ENCODE peak calls at places on chromosomes 6 and 20, in four cellular contexts. One of them, this sample, is unnamed.
A peak's percentile ranks its signal among the peaks of the same experiment; 100 is the strongest.

GRCh38 chr20:60403105-60403741 is 445.0 kb downstream of the CDH26 start:
- DNase-seq in coronary artery: no peak
- DNase-seq in colonic mucosa: no peak
- DNase-seq in kidney epithelial cell: no peak
- DNase-seq in this sample: peak; percentile 45

GRCh38 chr20:3374296-3374695 is 33.2 kb downstream of the DNAAF9 start:
- DNase-seq in kidney epithelial cell: no peak
- DNase-seq in colonic mucosa: no peak
- DNase-seq in coronary artery: no peak
- DNase-seq in this sample: no peak

GRCh38 chr6:65999288-65999791 is 292.3 kb upstream of the EYS start:
- DNase-seq in colonic mucosa: no peak
- DNase-seq in coronary artery: no peak
- DNase-seq in kidney epithelial cell: no peak
- DNase-seq in this sample: no peak

GRCh38 chr6:431986-432385 is 40.4 kb downstream of the IRF4 start:
- DNase-seq in colonic mucosa: no peak
- DNase-seq in coronary artery: peak; percentile 35
- DNase-seq in kidney epithelial cell: peak; percentile 25
- DNase-seq in this sample: peak; percentile 22

GRCh38 chr20:41978875-41979274 is 360.7 kb upstream of the CHD6 start:
- DNase-seq in coronary artery: no peak
- DNase-seq in kidney epithelial cell: no peak
- DNase-seq in colonic mucosa: no peak
- DNase-seq in this sample: no peak

GRCh38 chr6:5672581-5673011 is 334.1 kb downstream of the NRN1 start:
- DNase-seq in colonic mucosa: no peak
- DNase-seq in coronary artery: no peak
- DNase-seq in kidney epithelial cell: peak; percentile 47
- DNase-seq in this sample: peak; percentile 61

GRCh38 chr6:160221918-160222317 is 36.7 kb downstream of the SLC22A2 start:
- DNase-seq in coronary artery: no peak
- DNase-seq in kidney epithelial cell: no peak
- DNase-seq in colonic mucosa: no peak
- DNase-seq in this sample: no peak

GRCh38 chr6:13586936-13587542 is 12.6 kb downstream of the SIRT5 start:
- DNase-seq in coronary artery: no peak
- DNase-seq in colonic mucosa: no peak
- DNase-seq in kidney epithelial cell: no peak
- DNase-seq in this sample: no peak

GRCh38 chr6:14888575-14889000 is 357.3 kb upstream of the JARID2 start:
- DNase-seq in colonic mucosa: no peak
- DNase-seq in kidney epithelial cell: no peak
- DNase-seq in coronary artery: no peak
- DNase-seq in this sample: no peak

GRCh38 chr20:16622501-16622900 is 49.3 kb upstream of the KIF16B start:
- DNase-seq in colonic mucosa: no peak
- DNase-seq in kidney epithelial cell: no peak
- DNase-seq in coronary artery: no peak
- DNase-seq in this sample: no peak

GRCh38 chr6:33251390-33252012 is 20.2 kb downstream of the VPS52 start:
- DNase-seq in colonic mucosa: no peak
- DNase-seq in coronary artery: no peak
- DNase-seq in kidney epithelial cell: no peak
- DNase-seq in this sample: no peak

GRCh38 chr6:52454556-52454955 is 34.4 kb downstream of the EFHC1 start:
- DNase-seq in coronary artery: no peak
- DNase-seq in colonic mucosa: no peak
- DNase-seq in kidney epithelial cell: peak; percentile 76
- DNase-seq in this sample: peak; percentile 66

GRCh38 chr6:10554826-10555225 is 33.7 kb downstream of the GCNT2 start:
- DNase-seq in colonic mucosa: no peak
- DNase-seq in coronary artery: no peak
- DNase-seq in kidney epithelial cell: no peak
- DNase-seq in this sample: no peak

GRCh38 chr6:10556496-10557391 is 35.6 kb downstream of the GCNT2 start:
- DNase-seq in kidney epithelial cell: no peak
- DNase-seq in colonic mucosa: no peak
- DNase-seq in coronary artery: no peak
- DNase-seq in this sample: no peak

GRCh38 chr6:10555625-10556309 is 34.6 kb downstream of the GCNT2 start:
- DNase-seq in kidney epithelial cell: no peak
- DNase-seq in coronary artery: no peak
- DNase-seq in colonic mucosa: peak; percentile 55
- DNase-seq in this sample: peak; percentile 40

GRCh38 chr6:10553869-10554268 is 32.7 kb downstream of the GCNT2 start:
- DNase-seq in coronary artery: no peak
- DNase-seq in kidney epithelial cell: no peak
- DNase-seq in colonic mucosa: no peak
- DNase-seq in this sample: no peak

GRCh38 chr6:10552237-10552810 is 31.2 kb downstream of the GCNT2 start:
- DNase-seq in coronary artery: no peak
- DNase-seq in kidney epithelial cell: no peak
- DNase-seq in colonic mucosa: peak; percentile 51
- DNase-seq in this sample: no peak
- TF ChIP-seq CTCF in coronary artery: no peak
- TF ChIP-seq CTCF in kidney epithelial cell: no peak
- TF ChIP-seq CTCF in colonic mucosa: no peak
- TF ChIP-seq CTCF in this sample: no peak

GRCh38 chr6:31495580-31495979 is 2.4 kb upstream of the MICB start:
- DNase-seq in kidney epithelial cell: no peak
- DNase-seq in coronary artery: no peak
- DNase-seq in colonic mucosa: no peak
- DNase-seq in this sample: no peak
- H3K4me3 ChIP-seq in kidney epithelial cell: no peak overlapping the region
- H3K4me3 ChIP-seq in coronary artery: no peak overlapping the region
- H3K4me3 ChIP-seq in colonic mucosa: peak overlapping the region; percentile 53
- H3K4me3 ChIP-seq in this sample: no peak overlapping the region

GRCh38 chr6:23985015-23985414 is 141.0 kb upstream of the NRSN1 start:
- DNase-seq in colonic mucosa: no peak
- DNase-seq in kidney epithelial cell: no peak
- DNase-seq in coronary artery: no peak
- DNase-seq in this sample: no peak

GRCh38 chr6:23994013-23994412 is 132.0 kb upstream of the NRSN1 start:
- DNase-seq in coronary artery: no peak
- DNase-seq in colonic mucosa: no peak
- DNase-seq in kidney epithelial cell: no peak
- DNase-seq in this sample: no peak

DNA sequence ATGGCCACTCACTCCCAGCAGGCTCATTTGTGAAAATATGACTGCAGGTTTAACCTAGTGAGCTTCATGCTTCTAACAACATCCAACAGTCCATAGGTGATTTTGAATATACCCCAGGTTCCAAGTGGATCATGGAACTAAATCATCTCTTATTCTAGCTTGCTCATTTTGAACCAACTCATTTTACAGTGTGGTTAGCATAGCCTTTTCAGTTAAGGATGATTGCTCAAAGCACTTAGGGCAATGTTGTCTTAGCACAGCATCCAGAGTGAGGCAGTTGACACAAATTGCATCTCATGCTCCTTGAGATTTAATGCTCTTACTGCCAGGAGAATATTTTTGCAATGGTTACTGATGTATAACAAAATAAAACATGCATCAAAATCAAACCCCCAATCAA is 135.9 kb upstream of the NRSN1 start:
- DNase-seq in colonic mucosa: no peak
- DNase-seq in kidney epithelial cell: no peak
- DNase-seq in coronary artery: no peak
- DNase-seq in this sample: no peak
- TF ChIP-seq CTCF in colonic mucosa: no peak
- TF ChIP-seq CTCF in kidney epithelial cell: no peak
- TF ChIP-seq CTCF in coronary artery: no peak
- TF ChIP-seq CTCF in this sample: no peak

DNA sequence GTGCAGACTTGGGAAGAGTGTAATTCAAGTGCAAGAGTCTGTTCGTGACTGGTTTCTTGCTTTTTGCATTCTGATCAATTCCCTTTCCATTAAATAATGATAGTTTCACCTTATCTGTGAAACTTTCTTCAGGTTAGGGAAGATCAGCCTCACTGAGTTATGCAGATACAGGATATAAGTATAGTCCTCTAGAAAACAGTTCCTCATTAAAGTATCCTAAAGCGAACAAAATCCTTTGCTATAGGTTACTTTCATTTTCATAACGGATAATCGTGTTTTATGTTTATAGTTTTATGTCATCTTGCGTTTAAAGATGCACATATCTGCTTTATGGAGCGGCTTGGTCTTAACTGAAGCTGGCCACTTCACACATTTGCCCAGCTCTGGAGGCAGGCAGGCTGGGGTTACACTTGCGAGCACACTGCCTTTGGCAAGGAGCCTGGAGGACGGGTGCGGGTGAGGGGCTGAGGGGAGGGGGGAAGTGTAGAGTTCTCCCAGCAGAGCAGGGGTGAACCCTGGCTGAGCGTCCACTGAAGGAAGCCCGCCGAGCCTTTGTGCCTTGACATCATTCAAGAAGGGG is 123.5 kb upstream of the IFNGR1 start:
- DNase-seq in coronary artery: no peak
- DNase-seq in colonic mucosa: no peak
- DNase-seq in kidney epithelial cell: no peak
- DNase-seq in this sample: no peak
- H3K4me3 ChIP-seq in coronary artery: peak overlapping the region; percentile 61
- H3K4me3 ChIP-seq in colonic mucosa: peak overlapping the region; percentile 1
- H3K4me3 ChIP-seq in kidney epithelial cell: no peak overlapping the region
- H3K4me3 ChIP-seq in this sample: no peak overlapping the region

GRCh38 chr20:62065669-62066338 is at the start of gene TAF4:
- DNase-seq in kidney epithelial cell: no peak
- DNase-seq in colonic mucosa: peak; percentile 79
- DNase-seq in coronary artery: peak; percentile 83
- DNase-seq in this sample: no peak

GRCh38 chr20:62064788-62065668 is 653 bp downstream of the TAF4 start:
- DNase-seq in coronary artery: no peak
- DNase-seq in colonic mucosa: no peak
- DNase-seq in kidney epithelial cell: no peak
- DNase-seq in this sample: no peak

GRCh38 chr20:62066983-62067433 is 1.3 kb upstream of the TAF4 start:
- DNase-seq in kidney epithelial cell: no peak
- DNase-seq in coronary artery: no peak
- DNase-seq in colonic mucosa: peak; percentile 79
- DNase-seq in this sample: no peak

GRCh38 chr20:62067547-62068260 is 2.0 kb upstream of the TAF4 start:
- DNase-seq in kidney epithelial cell: no peak
- DNase-seq in colonic mucosa: no peak
- DNase-seq in coronary artery: no peak
- DNase-seq in this sample: no peak

DNA sequence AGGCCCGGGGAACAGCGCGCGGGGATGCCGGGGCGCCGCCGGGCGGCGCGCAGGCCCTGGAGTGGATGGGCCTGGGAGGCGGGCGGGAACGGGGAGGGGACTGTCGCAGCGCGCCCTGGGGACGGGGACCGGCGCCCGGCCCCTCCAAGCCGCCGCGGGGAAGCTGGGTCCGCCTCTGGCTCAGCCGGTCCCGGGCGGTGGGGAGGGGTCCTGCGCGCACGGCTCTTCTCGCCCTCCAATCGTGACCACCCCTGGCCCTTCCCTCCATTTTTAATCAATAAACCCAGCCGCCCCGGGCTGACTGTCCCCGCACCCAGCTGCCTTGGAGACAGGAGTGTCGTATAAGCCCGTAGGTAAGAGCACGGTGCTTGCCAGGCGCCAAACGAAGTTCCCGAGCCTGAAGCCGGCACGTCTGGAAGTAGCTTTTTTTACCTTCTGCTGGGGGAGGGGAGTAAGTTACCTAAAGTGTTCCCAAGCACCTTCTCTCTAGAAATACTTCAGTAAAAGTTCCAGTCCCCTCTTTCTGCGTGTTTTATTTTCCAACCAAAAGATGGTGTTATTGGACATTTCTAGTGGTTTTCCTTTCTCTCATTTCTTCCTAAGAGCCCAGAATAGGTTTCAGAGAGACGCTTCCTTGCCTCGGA is 780 bp upstream of the TAF4 start:
- DNase-seq in kidney epithelial cell: peak; percentile 21
- DNase-seq in coronary artery: no peak
- DNase-seq in colonic mucosa: peak; percentile 60
- DNase-seq in this sample: no peak
- TF ChIP-seq CTCF in kidney epithelial cell: no peak
- TF ChIP-seq CTCF in coronary artery: no peak
- TF ChIP-seq CTCF in colonic mucosa: no peak
- TF ChIP-seq CTCF in this sample: no peak

GRCh38 chr6:30511147-30511546 is 21.8 kb downstream of the HLA-E start:
- DNase-seq in coronary artery: no peak
- DNase-seq in kidney epithelial cell: no peak
- DNase-seq in colonic mucosa: peak; percentile 10
- DNase-seq in this sample: no peak
- H3K4me3 ChIP-seq in coronary artery: no peak overlapping the region
- H3K4me3 ChIP-seq in kidney epithelial cell: no peak overlapping the region
- H3K4me3 ChIP-seq in colonic mucosa: no peak overlapping the region
- H3K4me3 ChIP-seq in this sample: no peak overlapping the region

This sample was measured in retinal pigment epithelial cell.